ENCODE peak calls at places on chromosome 20, in ten cellular contexts. W is fibroblast of lung; G is HL-60; F is activated CD4-positive, alpha-beta T cell treated with anti-CD3 and anti-CD28 coated beads, Interleukin-2, amount 50 U/mL, for 24 hours; Z is cardiac muscle cell; M is cardiac fibroblast; J is ELF-1; I is progenitor cell of endocrine pancreas; L is NCI-H1092; Q is cortex of kidney. C is an unnamed sample.

GRCh38 chr20:36366623-36367369 is 60.7 kb downstream of the DLGAP4 start:
- DNase-seq in F (no peak), L (no peak), Z (no peak), G (no peak), Q (no peak), W (no peak), M (no peak), J (no peak), I (no peak), C (no peak)

GRCh38 chr20:19317240-19318069 is 105.0 kb downstream of the SLC24A3 start:
- DNase-seq in J (peak), F (no peak), Z (no peak), W (no peak), M (no peak), I (no peak), Q (no peak), G (no peak), L (no peak), C (no peak)

GRCh38 chr20:3808141-3808479 is 12.0 kb downstream of the CDC25B start:
- DNase-seq in M (peak), Z (peak), I (no peak), Q (no peak), G (no peak), J (peak), W (peak), L (peak), F (no peak), C (no peak)

GRCh38 chr20:62219992-62220665 is at the start of gene HRH3:
- DNase-seq in W (no peak), I (peak), G (peak), F (peak), Q (no peak), L (no peak), J (peak), Z (peak), M (peak), C (peak)

GRCh38 chr20:36217226-36217625 is 19.1 kb upstream of the AAR2 start:
- DNase-seq in J (peak), W (no peak), G (no peak), Q (no peak), Z (no peak), M (no peak), F (no peak), L (no peak), I (no peak), C (peak)

GRCh38 chr20:40754372-40754943 is 65.4 kb upstream of the MAFB start:
- DNase-seq in Z (peak), M (peak), J (no peak), I (no peak), G (no peak), W (peak), L (no peak), Q (no peak), F (no peak), C (peak)

GRCh38 chr20:48827880-48828733 is at the start of gene PREX1:
- DNase-seq in Z (peak), M (peak), F (peak), I (peak), Q (no peak), J (peak), W (peak), G (peak), L (no peak), C (peak)

GRCh38 chr20:36676701-36677421 is 30.9 kb upstream of the SLA2 start:
- DNase-seq in J (peak), F (no peak), M (no peak), Z (no peak), G (no peak), L (no peak), I (peak), W (no peak), Q (no peak), C (peak)

GRCh38 chr20:41136695-41137411 is 490 bp upstream of the PLCG1 start:
- DNase-seq in W (peak), J (peak), F (peak), Q (peak), Z (peak), G (peak), L (peak), M (peak), I (peak), C (peak)

GRCh38 chr20:40945754-40946451 is 82.7 kb upstream of the TOP1 start:
- DNase-seq in F (no peak), G (no peak), Z (peak), Q (no peak), M (peak), W (peak), I (peak), L (peak), J (peak), C (peak)

GRCh38 chr20:20731945-20732296 is 19.5 kb upstream of the RALGAPA2 start:
- DNase-seq in F (no peak), Q (no peak), M (peak), L (no peak), Z (peak), G (no peak), J (no peak), W (no peak), I (no peak), C (no peak)

GRCh38 chr20:13857304-13857703 is 72.5 kb downstream of the NDUFAF5 start:
- DNase-seq in F (no peak), W (no peak), Q (no peak), J (no peak), G (no peak), L (peak), I (no peak), Z (no peak), M (no peak), C (no peak)

GRCh38 chr20:61263938-61264337 is 11.9 kb downstream of the CDH4 start:
- DNase-seq in Q (no peak), Z (no peak), M (no peak), W (no peak), G (no peak), L (no peak), F (no peak), J (no peak), I (no peak), C (no peak)

GRCh38 chr20:63121246-63121645 is 94.7 kb downstream of the YTHDF1 start:
- DNase-seq in Q (no peak), G (no peak), Z (no peak), M (no peak), W (no peak), F (no peak), J (no peak), L (no peak), I (no peak), C (no peak)

GRCh38 chr20:37435607-37436006 is 85.4 kb upstream of the NNAT start:
- DNase-seq in I (no peak), J (no peak), F (no peak), M (no peak), Q (no peak), W (no peak), G (no peak), Z (no peak), L (no peak), C (no peak)

GRCh38 chr20:20184149-20184548 is 131.8 kb downstream of the CFAP61 start:
- DNase-seq in I (no peak), J (no peak), W (no peak), G (peak), Z (no peak), L (no peak), M (no peak), Q (no peak), F (no peak), C (no peak)

GRCh38 chr20:5400164-5400762 is 83.5 kb upstream of the PROKR2 start:
- DNase-seq in I (peak), J (peak), W (peak), L (no peak), Z (peak), M (peak), F (no peak), Q (no peak), G (no peak), C (peak)

GRCh38 chr20:32535953-32536823 is 48.9 kb downstream of the NOL4L start:
- DNase-seq in G (peak), J (peak), I (peak), W (no peak), F (no peak), M (no peak), L (peak), Z (peak), Q (no peak), C (peak)

GRCh38 chr20:49290608-49291191 is 12.8 kb upstream of the ZNFX1 start:
- DNase-seq in I (no peak), W (no peak), Z (no peak), G (no peak), F (no peak), L (no peak), Q (no peak), M (no peak), J (no peak), C (peak)

GRCh38 chr20:58053391-58054055 is 174.9 kb downstream of the ANKRD60 start:
- DNase-seq in Q (no peak), Z (no peak), I (no peak), G (no peak), W (no peak), F (no peak), J (no peak), M (no peak), L (no peak), C (no peak)

GRCh38 chr20:24986436-24987015 is 6.0 kb downstream of the APMAP start:
- DNase-seq in W (no peak), M (no peak), Q (no peak), J (no peak), G (no peak), L (peak), I (no peak), Z (no peak), F (no peak), C (peak)

GRCh38 chr20:44776977-44777376 is 31.3 kb downstream of the KCNK15 start:
- DNase-seq in I (peak), J (no peak), Z (peak), L (no peak), W (peak), M (peak), Q (no peak), F (no peak), G (no peak), C (peak)

GRCh38 chr20:24872291-24873014 is 76.6 kb upstream of the CST7 start:
- DNase-seq in I (no peak), Z (no peak), F (no peak), W (no peak), G (no peak), J (no peak), M (no peak), L (peak), Q (no peak), C (no peak)

GRCh38 chr20:43095034-43095433 is 94.7 kb downstream of the PTPRT start:
- DNase-seq in F (no peak), Z (no peak), M (no peak), L (no peak), W (no peak), G (no peak), Q (no peak), I (no peak), J (no peak), C (no peak)

GRCh38 chr20:53594068-53595017 is 704 bp upstream of the ZNF217 start:
- DNase-seq in J (peak), Q (peak), Z (peak), W (peak), L (peak), F (peak), I (peak), G (peak), M (peak), C (peak)

GRCh38 chr20:20465259-20465658 is 97.4 kb downstream of the INSM1 start:
- DNase-seq in G (no peak), F (no peak), L (no peak), W (no peak), Z (peak), Q (no peak), M (no peak), I (no peak), J (peak), C (peak)

GRCh38 chr20:48683467-48684175 is 144.2 kb downstream of the PREX1 start:
- DNase-seq in W (no peak), Q (no peak), Z (no peak), I (no peak), F (no peak), J (no peak), L (no peak), G (no peak), M (peak), C (no peak)

GRCh38 chr20:1307571-1307971 is 21.4 kb downstream of the SDCBP2 start:
- DNase-seq in J (no peak), L (no peak), G (no peak), I (no peak), F (no peak), Z (no peak), M (no peak), Q (no peak), W (no peak), C (no peak)

GRCh38 chr20:23666189-23666588 is 22.6 kb downstream of the CST4 start:
- DNase-seq in L (no peak), M (peak), G (no peak), F (no peak), Q (no peak), Z (peak), J (peak), W (peak), I (no peak), C (peak)

GRCh38 chr20:44173846-44174245 is 13.1 kb downstream of the JPH2 start:
- DNase-seq in W (no peak), Z (no peak), L (no peak), G (no peak), F (no peak), M (no peak), Q (no peak), I (no peak), J (no peak), C (no peak)

GRCh38 chr20:41509316-41509715 is 108.9 kb downstream of the CHD6 start:
- DNase-seq in F (no peak), W (no peak), G (no peak), J (no peak), Z (no peak), Q (no peak), L (no peak), I (no peak), M (no peak), C (no peak)

GRCh38 chr20:43583982-43584432 is 6.7 kb upstream of the IFT52 start:
- DNase-seq in I (no peak), W (peak), Q (no peak), J (no peak), L (no peak), Z (peak), M (peak), G (peak), F (no peak), C (no peak)

GRCh38 chr20:61387204-61387958 is 135.3 kb downstream of the CDH4 start:
- DNase-seq in W (peak), L (no peak), I (no peak), M (peak), Z (peak), Q (no peak), F (no peak), J (no peak), G (no peak), C (peak)

GRCh38 chr20:50198211-50198666 is 7.6 kb downstream of the CEBPB start:
- DNase-seq in Q (no peak), M (no peak), L (no peak), I (no peak), W (no peak), G (no peak), Z (no peak), F (no peak), J (no peak), C (no peak)

GRCh38 chr20:61500791-61501321 is 248.8 kb downstream of the CDH4 start:
- DNase-seq in Z (peak), L (no peak), M (peak), G (no peak), Q (no peak), W (peak), F (no peak), I (no peak), J (peak), C (no peak)

GRCh38 chr20:9294081-9294480 is 220.3 kb upstream of the LAMP5 start:
- DNase-seq in Z (peak), W (peak), G (no peak), M (peak), I (no peak), J (no peak), F (no peak), L (no peak), Q (no peak), C (no peak)

C was measured in endodermal cell.